ENCODE peak calls at places on chromosomes 2 and 18, in five cellular contexts. T is HCT116, H is OCI-LY7, B is MM.1S, V is GM23338. G is an unnamed sample.

GRCh38 chr2:67616749-67617148 is 219.6 kb downstream of the ETAA1 start:
- DNase-seq in T (no peak), H (no peak), B (peak), V (no peak), G (no peak)

GRCh38 chr2:31401580-31401979 is 13.0 kb downstream of the XDH start:
- DNase-seq in T (no peak), H (no peak), B (no peak), V (no peak), G (peak)

GRCh38 chr2:236171213-236172201 is 3.3 kb upstream of the GBX2 start:
- DNase-seq in T (no peak), H (no peak), B (no peak), V (peak), G (no peak)

GRCh38 chr2:20916604-20917286 is 93.8 kb upstream of the LDAH start:
- DNase-seq in T (no peak), H (no peak), B (no peak), V (peak), G (no peak)

GRCh38 chr18:76494541-76495403 is at the start of gene ZNF516:
- DNase-seq in T (no peak), H (peak), B (no peak), V (peak), G (no peak)

GRCh38 chr2:238100049-238100820 is at the start of gene ESPNL:
- DNase-seq in T (no peak), H (no peak), B (no peak), V (no peak), G (peak)

GRCh38 chr2:216596234-216596985 is 36.8 kb upstream of the IGFBP2 start:
- DNase-seq in T (no peak), H (no peak), B (no peak), V (no peak), G (peak)

GRCh38 chr18:43341014-43341413 is 63.7 kb upstream of the SYT4 start:
- DNase-seq in T (no peak), H (no peak), B (no peak), V (no peak), G (no peak)

GRCh38 chr2:32946314-32947075 is at the start of gene LTBP1:
- DNase-seq in T (peak), H (peak), B (peak), V (peak), G (peak)

GRCh38 chr2:14684516-14684915 is 52.0 kb downstream of the LRATD1 start:
- DNase-seq in T (no peak), H (no peak), B (no peak), V (peak), G (peak)

GRCh38 chr18:58727776-58728500 is 56.7 kb downstream of the MALT1 start:
- DNase-seq in T (no peak), H (no peak), B (no peak), V (no peak), G (no peak)

GRCh38 chr2:64945973-64946736 is 43.0 kb upstream of the SLC1A4 start:
- DNase-seq in T (no peak), H (peak), B (peak), V (no peak), G (no peak)

GRCh38 chr2:23706613-23707078 is 220.3 kb downstream of the ATAD2B start:
- DNase-seq in T (no peak), H (no peak), B (no peak), V (no peak), G (no peak)

GRCh38 chr2:228018311-228018710 is 146.9 kb downstream of the DAW1 start:
- DNase-seq in T (no peak), H (no peak), B (no peak), V (no peak), G (no peak)

GRCh38 chr2:58540680-58541079 is 299.6 kb upstream of the FANCL start:
- DNase-seq in T (no peak), H (no peak), B (no peak), V (peak), G (no peak)

GRCh38 chr18:45081579-45082181 is 401.0 kb downstream of the SETBP1 start:
- DNase-seq in T (no peak), H (no peak), B (no peak), V (no peak), G (no peak)

GRCh38 chr2:38192046-38192445 is 116.1 kb upstream of the CYP1B1 start:
- DNase-seq in T (no peak), H (no peak), B (no peak), V (no peak), G (no peak)

GRCh38 chr2:100820346-100821254 is 661 bp downstream of the NPAS2 start:
- DNase-seq in T (no peak), H (no peak), B (no peak), V (peak), G (no peak)

GRCh38 chr18:77131652-77132368 is 773 bp downstream of the MBP start:
- DNase-seq in T (no peak), H (peak), B (no peak), V (peak), G (peak)

GRCh38 chr2:10006248-10007147 is 36.9 kb upstream of the KLF11 start:
- DNase-seq in T (peak), H (no peak), B (no peak), V (no peak), G (peak)

GRCh38 chr2:21037671-21038108 is 6.2 kb downstream of the APOB start:
- DNase-seq in T (no peak), H (no peak), B (no peak), V (no peak), G (no peak)

GRCh38 chr2:239500915-239501630 is 100.3 kb upstream of the HDAC4 start:
- DNase-seq in T (no peak), H (no peak), B (no peak), V (no peak), G (no peak)

GRCh38 chr2:71804251-71804650 is 343.4 kb downstream of the CYP26B1 start:
- DNase-seq in T (no peak), H (no peak), B (no peak), V (peak), G (peak)

GRCh38 chr2:141200191-141200590 is 930.6 kb downstream of the LRP1B start:
- DNase-seq in T (no peak), H (no peak), B (no peak), V (no peak), G (no peak)

GRCh38 chr2:80530442-80531064 is 226.0 kb upstream of the LRRTM1 start:
- DNase-seq in T (no peak), H (peak), B (peak), V (no peak), G (no peak)

GRCh38 chr2:71498261-71498701 is 44.9 kb downstream of the DYSF start:
- DNase-seq in T (peak), H (no peak), B (no peak), V (no peak), G (peak)

GRCh38 chr2:43136011-43136799 is 90.2 kb downstream of the ZFP36L2 start:
- DNase-seq in T (no peak), H (peak), B (no peak), V (no peak), G (no peak)

GRCh38 chr2:70143314-70144150 is 47.3 kb downstream of the C2orf42 start:
- DNase-seq in T (peak), H (no peak), B (peak), V (peak), G (peak)
- TF ChIP-seq EZH2phosphoT487 in T (no peak), H (no peak), B (no peak), V (no peak), G (no peak)

DNA sequence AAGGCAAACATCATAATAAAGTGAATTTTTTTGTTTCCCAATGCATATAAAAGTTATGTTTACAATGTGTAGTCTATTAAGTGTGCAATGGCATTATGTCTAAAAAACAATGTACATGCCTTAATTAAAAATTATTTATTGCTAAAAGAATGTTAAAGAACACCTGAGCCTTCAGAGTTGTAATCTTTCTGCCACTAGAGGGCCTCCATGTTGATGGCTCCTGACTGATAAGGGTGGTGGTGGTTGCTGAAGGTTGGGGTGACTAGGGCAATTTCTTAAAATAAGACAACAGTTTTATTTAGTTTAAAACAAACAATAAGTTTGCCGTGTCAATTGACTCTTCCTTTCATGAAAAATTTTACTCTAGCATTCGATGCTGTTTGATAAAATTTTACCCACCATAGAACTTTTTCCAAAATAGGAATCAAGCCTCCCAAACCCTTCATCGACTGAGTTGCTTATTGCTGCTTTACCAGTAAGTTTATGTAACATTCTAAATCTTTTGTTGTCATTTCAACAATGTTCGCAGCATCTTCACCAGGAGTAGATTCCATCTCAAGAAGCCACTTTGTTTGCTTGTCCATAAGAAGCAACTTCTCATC is 32.3 kb downstream of the MAP3K2 start:
- DNase-seq in T (peak), H (peak), B (peak), V (peak), G (peak)
- TF ChIP-seq CTCF in T (peak), H (peak), B (peak), V (peak), G (peak)

DNA sequence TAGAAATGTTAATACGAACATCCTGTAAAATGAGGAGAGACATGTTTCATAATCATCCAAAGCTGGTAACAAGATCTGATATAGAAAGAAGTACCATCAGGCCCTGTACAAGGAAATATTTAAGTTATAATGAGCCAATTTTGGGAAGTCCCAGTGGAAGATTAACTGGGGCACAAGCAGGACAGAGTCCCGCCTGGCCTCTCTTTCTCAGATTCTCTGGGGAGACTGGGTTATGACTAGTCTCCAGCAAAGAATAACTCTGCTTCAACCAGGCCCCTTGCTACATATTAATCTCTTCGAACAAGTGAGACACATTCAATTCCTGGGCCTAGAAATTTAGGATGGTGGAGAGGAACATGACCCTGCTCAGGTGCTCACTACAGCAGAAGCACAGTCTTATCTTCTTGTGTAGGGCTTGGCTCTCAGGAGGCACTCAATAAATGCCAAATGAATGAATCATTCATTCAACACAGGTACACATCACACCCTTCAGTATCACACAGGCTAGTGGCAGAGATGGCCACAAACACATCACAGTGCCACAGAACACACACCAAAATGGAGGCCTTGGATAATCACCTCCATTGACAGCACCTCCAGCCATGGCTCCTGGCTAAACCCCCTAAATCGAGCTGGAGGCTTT is 46.3 kb upstream of the RNF152 start:
- DNase-seq in T (no peak), H (no peak), B (no peak), V (no peak), G (peak)
- TF ChIP-seq EZH2phosphoT487 in T (no peak), H (no peak), B (no peak), V (no peak), G (no peak)

DNA sequence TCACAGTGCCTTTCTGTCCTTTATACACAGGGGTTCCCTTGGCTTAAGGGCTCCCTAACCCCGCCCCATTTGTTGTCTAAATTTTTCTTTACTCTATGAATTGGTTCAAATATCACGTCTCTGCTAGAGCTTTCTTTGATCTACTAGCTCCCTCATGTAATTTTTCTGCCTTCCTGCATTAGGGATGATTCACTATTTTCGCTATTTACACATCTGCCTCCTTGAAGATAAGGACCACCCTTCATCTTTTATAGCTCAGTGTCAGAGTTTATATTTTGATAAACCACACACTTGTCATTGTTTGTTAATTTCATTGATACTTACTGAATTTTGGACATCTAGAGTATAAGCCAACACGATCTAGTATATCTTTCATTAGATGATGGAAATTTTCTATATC is 169.2 kb downstream of the LPIN1 start:
- DNase-seq in T (no peak), H (no peak), B (no peak), V (no peak), G (no peak)
- TF ChIP-seq CTCF in T (no peak), H (no peak), B (no peak), V (no peak), G (no peak)

DNA sequence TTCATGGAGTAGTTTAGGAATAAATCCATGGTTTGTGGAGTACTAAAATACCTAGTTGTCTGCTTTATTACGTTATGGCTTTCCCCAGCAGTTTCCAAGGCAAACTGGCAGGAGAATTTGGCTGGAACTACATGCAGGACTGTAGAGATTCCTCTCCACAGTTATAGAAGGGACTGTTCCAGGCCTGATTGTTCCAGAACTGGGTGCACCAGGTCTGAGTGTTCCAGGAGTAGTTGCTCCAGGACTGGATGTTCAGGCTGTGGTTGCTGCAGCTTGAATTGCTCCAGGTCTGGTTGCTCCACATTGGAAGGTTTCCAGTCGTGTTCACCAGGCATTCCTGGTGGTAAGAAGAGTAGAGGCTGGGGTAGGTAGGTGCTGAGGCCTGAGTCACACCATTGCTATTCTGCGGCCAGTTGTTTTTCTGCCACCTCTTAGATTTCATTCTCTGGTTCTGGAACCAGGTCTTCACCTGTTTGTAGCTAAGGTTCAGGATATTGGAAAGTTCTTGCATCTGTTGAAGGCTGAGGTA is 28.1 kb downstream of the SGPP2 start:
- DNase-seq in T (no peak), H (no peak), B (no peak), V (no peak), G (peak)
- TF ChIP-seq EZH2phosphoT487 in T (no peak), H (no peak), B (no peak), V (no peak), G (no peak)

GRCh38 chr2:127051780-127052067 is 55.2 kb downstream of the BIN1 start:
- DNase-seq in T (no peak), H (no peak), B (no peak), V (no peak), G (no peak)

GRCh38 chr2:127050803-127051115 is 56.2 kb downstream of the BIN1 start:
- DNase-seq in T (no peak), H (no peak), B (no peak), V (no peak), G (no peak)

GRCh38 chr2:127052068-127052770 is 54.7 kb downstream of the BIN1 start:
- DNase-seq in T (no peak), H (no peak), B (no peak), V (no peak), G (no peak)

GRCh38 chr2:127049927-127050802 is 56.8 kb downstream of the BIN1 start:
- DNase-seq in T (no peak), H (peak), B (peak), V (peak), G (peak)

DNA sequence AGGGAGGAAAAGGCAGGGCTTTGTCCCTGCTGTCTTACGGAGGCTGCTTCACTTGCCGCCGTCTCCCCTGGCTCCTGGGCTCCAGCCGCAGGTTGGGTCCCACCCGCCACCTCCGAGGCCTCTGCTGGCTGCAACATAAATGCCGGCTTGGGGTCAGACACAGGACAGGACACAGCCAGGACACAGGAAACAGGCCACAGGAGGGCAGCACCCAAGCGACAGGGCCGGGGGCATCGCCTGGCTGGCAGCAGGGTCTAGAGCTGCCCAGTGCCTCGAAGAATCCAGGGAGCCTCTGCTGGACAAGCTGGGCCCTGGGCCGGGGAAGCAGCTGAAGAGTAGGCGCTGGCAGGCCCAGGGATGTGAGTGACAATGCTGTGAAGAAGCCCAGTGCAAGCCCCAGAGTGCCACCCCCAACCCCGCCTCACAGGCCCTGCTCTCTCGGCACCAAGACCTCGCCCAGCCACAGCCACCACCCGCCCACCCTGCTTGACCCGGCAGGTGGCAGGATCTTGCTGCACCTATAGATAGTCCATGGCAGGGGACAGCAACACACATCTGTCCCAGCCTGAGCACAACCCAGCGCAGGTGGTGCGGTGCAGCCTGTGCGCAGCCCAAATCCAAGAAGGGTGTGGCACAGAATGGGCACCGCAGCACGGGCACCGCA is 55.7 kb downstream of the BIN1 start:
- DNase-seq in T (no peak), H (no peak), B (no peak), V (no peak), G (no peak)
- TF ChIP-seq CTCF in T (no peak), H (no peak), B (no peak), V (no peak), G (peak)

GRCh38 chr18:484749-485464 is 15.6 kb downstream of the COLEC12 start:
- DNase-seq in T (no peak), H (no peak), B (no peak), V (no peak), G (no peak)
- TF ChIP-seq EZH2phosphoT487 in T (no peak), H (no peak), B (no peak), V (no peak), G (no peak)

GRCh38 chr2:159226059-159226461 is 60.4 kb downstream of the WDSUB1 start:
- DNase-seq in T (peak), H (no peak), B (peak), V (no peak), G (peak)
- TF ChIP-seq CTCF in T (no peak), H (no peak), B (no peak), V (no peak), G (no peak)

GRCh38 chr2:196849895-196850294 is 40.7 kb upstream of the C2orf66 start:
- DNase-seq in T (no peak), H (peak), B (no peak), V (peak), G (peak)
- TF ChIP-seq EZH2phosphoT487 in T (no peak), H (no peak), B (no peak), V (no peak), G (no peak)

DNA sequence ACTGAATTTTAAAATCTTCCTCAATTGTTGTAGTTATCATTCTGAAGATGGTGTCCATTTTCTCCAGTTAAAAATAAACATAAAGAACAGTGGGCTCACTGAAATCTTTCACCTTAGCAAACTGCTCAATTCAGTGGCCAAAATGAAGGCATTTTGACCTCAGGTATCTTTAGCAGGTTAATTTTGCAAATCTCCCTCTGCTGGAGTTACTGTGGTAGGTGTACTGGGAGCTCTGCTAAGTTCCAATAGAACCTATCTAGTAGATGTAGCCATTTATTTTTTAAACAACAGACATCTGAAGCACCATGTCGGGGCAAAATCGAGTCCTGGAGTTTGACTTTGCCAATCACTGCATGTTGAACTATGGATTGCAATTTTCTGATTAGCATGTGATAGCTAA is 177.1 kb downstream of the IRS1 start:
- DNase-seq in T (no peak), H (no peak), B (no peak), V (peak), G (peak)
- TF ChIP-seq CTCF in T (peak), H (no peak), B (no peak), V (peak), G (peak)

G was measured in PC-3.